ENCODE peak calls at places on chromosome 12, in five cellular contexts. A, M, W, Q and Z are unnamed samples. For H3K9me3, the result is how much of the 10 kb centered on the place peaks cover.

GRCh38 chr12:6264402-6265037 is 46.0 kb upstream of the PLEKHG6 start:
- DNase-seq in Q (no peak), M (no peak), A (no peak), W (no peak), Z (no peak)

GRCh38 chr12:96719671-96720362 is 187.2 kb upstream of the NEDD1 start:
- DNase-seq in M (peak), Q (no peak), W (peak), A (no peak), Z (peak)

GRCh38 chr12:59149995-59150642 is 229.8 kb upstream of the LRIG3 start:
- DNase-seq in Q (no peak), W (peak), A (no peak), M (peak), Z (peak)

GRCh38 chr12:2429032-2429431 is 365.7 kb upstream of the FKBP4 start:
- DNase-seq in M (peak), A (no peak), Q (no peak), W (no peak), Z (no peak)

GRCh38 chr12:27610380-27610779 is 85.9 kb upstream of the REP15 start:
- DNase-seq in W (peak), Q (no peak), M (peak), A (no peak), Z (no peak)

GRCh38 chr12:114381177-114381576 is 24.8 kb downstream of the TBX5 start:
- DNase-seq in W (no peak), M (no peak), A (no peak), Q (no peak), Z (no peak)

GRCh38 chr12:117908411-117908810 is 60.4 kb downstream of the KSR2 start:
- DNase-seq in M (no peak), A (no peak), Q (no peak), W (no peak), Z (no peak)

GRCh38 chr12:81205394-81205793 is 127.5 kb downstream of the ACSS3 start:
- DNase-seq in M (no peak), Q (no peak), W (no peak), A (no peak), Z (no peak)

GRCh38 chr12:116066381-116067230 is 210.9 kb downstream of the MED13L start:
- DNase-seq in A (peak), M (peak), W (peak), Q (peak), Z (peak)

GRCh38 chr12:95446511-95446910 is 27.4 kb upstream of the METAP2 start:
- DNase-seq in W (peak), A (no peak), Q (no peak), M (no peak), Z (no peak)

GRCh38 chr12:94879542-94879941 is 124.0 kb downstream of the NDUFA12 start:
- DNase-seq in M (no peak), A (no peak), Q (no peak), W (peak), Z (no peak)

GRCh38 chr12:116210131-116210530 is 67.4 kb downstream of the MED13L start:
- DNase-seq in M (peak), W (peak), Q (no peak), A (no peak), Z (no peak)

GRCh38 chr12:56216461-56216860 is 5.3 kb downstream of the RNF41 start:
- DNase-seq in W (no peak), A (no peak), Q (no peak), M (no peak), Z (no peak)

GRCh38 chr12:11879306-11879705 is 191.4 kb upstream of the BCL2L14 start:
- DNase-seq in M (no peak), Q (no peak), A (no peak), W (peak), Z (no peak)

GRCh38 chr12:28645891-28646290 is 455.6 kb downstream of the CCDC91 start:
- DNase-seq in A (no peak), W (no peak), M (no peak), Q (no peak), Z (no peak)

GRCh38 chr12:110565919-110566871 is 16.9 kb downstream of the PPTC7 start:
- DNase-seq in A (no peak), M (no peak), W (no peak), Q (no peak), Z (no peak)

GRCh38 chr12:88575361-88575959 is 4.8 kb downstream of the KITLG start:
- DNase-seq in A (no peak), Q (no peak), M (no peak), W (no peak), Z (no peak)

GRCh38 chr12:17215754-17216153 is 609.8 kb upstream of the LMO3 start:
- DNase-seq in W (no peak), A (no peak), Q (no peak), M (no peak), Z (no peak)

GRCh38 chr12:48956279-48957140 is 777 bp downstream of the ARF3 start:
- DNase-seq in A (peak), W (peak), Q (no peak), M (peak), Z (peak)

GRCh38 chr12:116249938-116250337 is 27.6 kb downstream of the MED13L start:
- DNase-seq in Q (no peak), W (no peak), M (no peak), A (no peak), Z (no peak)

GRCh38 chr12:52367876-52368275 is 595 bp upstream of the KRT85 start:
- DNase-seq in W (no peak), M (no peak), A (no peak), Q (no peak), Z (no peak)

GRCh38 chr12:77999074-77999715 is 168.5 kb downstream of the NAV3 start:
- DNase-seq in Q (no peak), A (no peak), W (no peak), M (no peak), Z (no peak)

GRCh38 chr12:94148841-94149780 is 734 bp downstream of the PLXNC1 start:
- DNase-seq in Q (peak), M (peak), A (no peak), W (peak), Z (peak)

GRCh38 chr12:30992381-30992780 is 65.8 kb downstream of the TSPAN11 start:
- DNase-seq in Q (no peak), M (no peak), W (no peak), A (no peak), Z (no peak)

GRCh38 chr12:109771746-109772621 is 58.4 kb downstream of the FAM222A start:
- DNase-seq in Q (no peak), W (no peak), M (no peak), A (no peak), Z (no peak)

GRCh38 chr12:113445544-113446176 is 23.5 kb downstream of the SDSL start:
- DNase-seq in W (peak), Q (no peak), A (no peak), M (no peak), Z (no peak)

DNA sequence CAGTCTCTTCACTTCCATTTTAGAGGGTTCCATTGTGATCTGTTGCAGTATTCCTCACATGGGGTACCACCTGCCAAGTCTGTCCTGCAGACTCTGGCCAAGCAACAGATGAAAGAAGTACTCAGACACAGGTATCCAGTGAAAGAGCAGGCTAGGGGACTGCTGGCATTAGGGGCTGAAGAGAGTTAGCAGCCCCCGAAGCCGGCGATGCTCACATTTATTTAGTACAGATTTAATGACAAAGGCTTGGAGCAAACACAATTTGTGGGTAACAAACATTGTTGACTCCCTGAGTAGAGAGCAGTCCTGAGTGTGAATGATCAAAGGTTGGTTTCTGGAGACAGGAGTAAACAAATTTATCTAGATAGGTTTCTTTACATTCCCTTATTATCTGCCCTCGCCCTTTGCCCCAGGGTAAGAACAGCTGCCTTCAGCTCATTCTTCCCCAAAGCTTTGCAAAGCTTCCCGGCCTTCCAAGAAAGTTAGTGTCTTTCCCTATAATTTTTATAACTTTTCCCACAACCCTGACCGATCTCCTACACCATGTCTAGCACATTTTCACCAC is 144.8 kb downstream of the TMEM117 start:
- DNase-seq in Q (no peak), A (no peak), M (no peak), W (no peak), Z (no peak)
- H3K9me3 ChIP-seq in Q (under half), A (under half), M (under half), W (under half), Z (under half)

GRCh38 chr12:12913626-12914388 is 22.4 kb downstream of the GPRC5A start:
- DNase-seq in W (no peak), M (no peak), Q (no peak), A (no peak), Z (no peak)

GRCh38 chr12:12916135-12916956 is 25.0 kb downstream of the GPRC5A start:
- DNase-seq in Q (peak), A (peak), M (peak), W (peak), Z (peak)

GRCh38 chr12:12919666-12920435 is 28.5 kb downstream of the GPRC5A start:
- DNase-seq in A (no peak), Q (no peak), M (no peak), W (no peak), Z (no peak)

GRCh38 chr12:12918781-12919180 is 27.4 kb downstream of the GPRC5A start:
- DNase-seq in A (no peak), Q (no peak), W (no peak), M (no peak), Z (no peak)

DNA sequence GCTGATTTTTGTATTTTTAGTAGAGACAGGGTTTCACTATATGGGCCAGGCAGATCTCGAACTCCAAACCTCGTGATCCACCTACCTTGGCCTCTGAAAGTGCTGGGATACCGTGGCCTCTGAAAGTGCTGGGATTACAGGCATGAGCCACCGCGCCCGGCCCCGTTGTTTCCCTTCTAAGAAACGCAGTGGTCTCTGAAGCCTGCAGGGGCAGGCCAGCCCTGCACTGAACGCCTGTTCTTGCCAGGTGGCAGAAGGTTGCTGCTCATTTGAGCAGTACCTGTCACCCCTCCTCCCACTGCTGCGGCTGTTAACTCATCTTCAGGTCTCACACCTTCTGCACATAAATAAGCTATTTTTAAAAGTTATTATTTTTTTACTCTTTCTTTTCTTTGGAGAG is 24.3 kb downstream of the GPRC5A start:
- DNase-seq in Q (no peak), W (no peak), A (no peak), M (no peak), Z (no peak)
- H3K9me3 ChIP-seq in Q (under half), W (under half), A (under half), M (under half), Z (under half)

DNA sequence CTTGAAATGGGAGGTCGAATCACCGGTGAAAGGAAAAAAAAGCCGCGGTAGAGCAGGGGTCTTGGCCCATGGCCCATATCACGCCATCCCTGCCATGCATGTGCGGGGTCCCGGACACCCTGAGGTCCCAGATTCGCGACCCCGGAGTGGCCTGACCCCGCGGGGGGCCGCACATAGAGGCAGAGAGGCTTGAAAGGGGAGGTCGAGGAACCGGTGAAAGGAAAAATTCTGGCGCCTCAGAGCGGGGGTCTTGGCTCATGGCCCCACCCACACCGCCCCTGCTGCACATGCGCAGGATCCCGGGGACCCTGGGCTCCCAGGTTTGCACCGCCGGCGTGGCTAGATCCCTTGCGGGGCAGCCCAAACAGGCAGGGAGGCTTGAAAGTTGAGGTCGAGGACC is 319.8 kb downstream of the ALG10 start:
- DNase-seq in A (no peak), Q (no peak), W (no peak), M (no peak), Z (no peak)
- H3K9me3 ChIP-seq in A (under half), Q (under half), W (under half), M (under half), Z (under half)

DNA sequence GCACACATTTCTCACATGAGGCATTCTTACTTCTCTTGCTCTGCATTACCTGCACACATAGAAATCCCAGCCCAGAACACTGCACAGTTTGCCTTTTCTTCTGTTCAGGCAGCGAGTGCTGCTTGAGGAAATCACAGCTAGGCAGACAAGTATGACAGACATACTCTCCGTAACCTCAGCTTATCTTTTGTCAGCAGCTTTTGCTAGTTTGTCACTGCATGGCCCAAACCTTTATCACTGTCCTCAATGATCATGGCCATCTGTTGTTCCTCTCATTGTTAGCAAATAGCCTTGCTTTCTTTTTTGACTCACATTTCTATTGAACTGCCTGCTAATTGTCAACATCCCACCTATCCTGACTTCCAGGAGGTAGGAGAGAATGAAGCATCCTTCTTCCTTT is 5.3 kb downstream of the ZNF10 start:
- DNase-seq in A (no peak), M (no peak), W (no peak), Q (no peak), Z (no peak)
- H3K9me3 ChIP-seq in A (half or more), M (under half), W (under half), Q (under half), Z (under half)

GRCh38 chr12:102741196-102741595 is 175.8 kb downstream of the PAH start:
- DNase-seq in Q (no peak), M (no peak), A (no peak), W (no peak), Z (no peak)

GRCh38 chr12:102735104-102735503 is 181.9 kb downstream of the PAH start:
- DNase-seq in M (no peak), W (no peak), Q (no peak), A (no peak), Z (no peak)

GRCh38 chr12:102730996-102731395 is 186.0 kb downstream of the PAH start:
- DNase-seq in M (no peak), W (no peak), Q (no peak), A (no peak), Z (no peak)

GRCh38 chr12:102740157-102741032 is 176.6 kb downstream of the PAH start:
- DNase-seq in A (no peak), M (peak), Q (no peak), W (peak), Z (no peak)

GRCh38 chr12:102736328-102736727 is 180.7 kb downstream of the PAH start:
- DNase-seq in A (no peak), Q (no peak), M (no peak), W (no peak), Z (no peak)
- H3K9me3 ChIP-seq in A (under half), Q (under half), M (under half), W (under half), Z (under half)

DNA sequence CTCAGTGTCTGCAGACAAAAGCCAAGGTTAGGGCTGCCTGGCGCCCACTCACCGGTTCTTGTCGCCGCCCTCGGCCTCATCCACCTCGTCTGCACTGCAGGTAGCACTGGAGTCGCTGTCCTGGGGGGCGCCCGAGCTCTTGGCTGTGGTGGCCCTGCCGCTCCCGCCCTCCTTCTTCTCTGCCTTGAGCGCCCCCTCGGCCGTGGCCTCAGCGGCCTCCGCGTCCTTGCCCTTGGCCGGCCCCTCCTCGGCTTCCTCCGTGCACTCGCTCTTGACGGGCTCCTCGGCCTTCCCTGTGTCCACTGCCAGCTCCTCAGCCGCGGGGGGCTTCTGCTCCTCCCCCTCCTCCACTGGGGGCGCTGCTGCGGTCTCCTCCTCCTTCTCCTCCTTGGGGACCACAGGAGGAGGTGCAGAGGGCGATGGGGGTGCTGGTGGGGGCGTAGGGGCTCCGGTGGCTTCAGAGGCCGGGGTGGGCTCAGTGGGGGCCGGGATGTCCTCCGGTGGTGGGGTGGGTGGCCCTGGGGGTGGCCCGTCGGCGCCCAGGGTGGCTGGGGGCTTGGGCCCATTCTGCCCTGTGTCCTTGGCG is 77.2 kb downstream of the RFLNA start:
- DNase-seq in A (no peak), W (no peak), M (no peak), Q (no peak), Z (no peak)
- H3K9me3 ChIP-seq in A (under half), W (under half), M (under half), Q (under half), Z (under half)